ENCODE peak calls at places on chromosomes 2 and 18, in ten cellular contexts. One of them, this sample, is unnamed.

GRCh38 chr2:135913726-135914365 is 37.6 kb upstream of the MCM6 start:
- DNase-seq in heart left ventricle: no peak
- DNase-seq in left ventricle myocardium inferior: no peak
- DNase-seq in CD8-positive, alpha-beta T cell: peak; percentile 39
- DNase-seq in brain microvascular endothelial cell: peak; percentile 53
- DNase-seq in body of pancreas: peak; percentile 30
- DNase-seq in A549: peak; percentile 12
- DNase-seq in vagina: no peak
- DNase-seq in mammary epithelial cell: peak; percentile 15
- DNase-seq in ovary: no peak
- DNase-seq in this sample: no peak

GRCh38 chr2:89763581-89764485 is 1072.4 kb downstream of the RPIA start:
- DNase-seq in heart left ventricle: peak; percentile 26
- DNase-seq in left ventricle myocardium inferior: peak; percentile 15
- DNase-seq in CD8-positive, alpha-beta T cell: no peak
- DNase-seq in brain microvascular endothelial cell: no peak
- DNase-seq in body of pancreas: peak; percentile 13
- DNase-seq in A549: no peak
- DNase-seq in vagina: peak; percentile 96
- DNase-seq in mammary epithelial cell: no peak
- DNase-seq in ovary: no peak
- DNase-seq in this sample: no peak

GRCh38 chr2:17719562-17720371 is 33.8 kb downstream of the SMC6 start:
- DNase-seq in heart left ventricle: no peak
- DNase-seq in left ventricle myocardium inferior: no peak
- DNase-seq in CD8-positive, alpha-beta T cell: no peak
- DNase-seq in brain microvascular endothelial cell: no peak
- DNase-seq in body of pancreas: no peak
- DNase-seq in A549: peak; percentile 16
- DNase-seq in vagina: no peak
- DNase-seq in mammary epithelial cell: peak; percentile 1
- DNase-seq in ovary: no peak
- DNase-seq in this sample: no peak

GRCh38 chr18:49853436-49853835 is 40.1 kb upstream of the ACAA2 start:
- DNase-seq in heart left ventricle: no peak
- DNase-seq in left ventricle myocardium inferior: no peak
- DNase-seq in CD8-positive, alpha-beta T cell: no peak
- DNase-seq in brain microvascular endothelial cell: no peak
- DNase-seq in body of pancreas: no peak
- DNase-seq in A549: no peak
- DNase-seq in vagina: peak; percentile 64
- DNase-seq in mammary epithelial cell: no peak
- DNase-seq in ovary: no peak
- DNase-seq in this sample: no peak

GRCh38 chr18:77147418-77147852 is 14.9 kb upstream of the MBP start:
- DNase-seq in heart left ventricle: no peak
- DNase-seq in left ventricle myocardium inferior: no peak
- DNase-seq in CD8-positive, alpha-beta T cell: no peak
- DNase-seq in brain microvascular endothelial cell: no peak
- DNase-seq in body of pancreas: no peak
- DNase-seq in A549: no peak
- DNase-seq in vagina: no peak
- DNase-seq in mammary epithelial cell: no peak
- DNase-seq in ovary: no peak
- DNase-seq in this sample: no peak

GRCh38 chr2:226066873-226067272 is 667.4 kb downstream of the NYAP2 start:
- DNase-seq in heart left ventricle: no peak
- DNase-seq in left ventricle myocardium inferior: no peak
- DNase-seq in CD8-positive, alpha-beta T cell: no peak
- DNase-seq in brain microvascular endothelial cell: no peak
- DNase-seq in body of pancreas: no peak
- DNase-seq in A549: no peak
- DNase-seq in vagina: no peak
- DNase-seq in mammary epithelial cell: no peak
- DNase-seq in ovary: no peak
- DNase-seq in this sample: no peak

GRCh38 chr2:47217277-47217676 is 62.2 kb upstream of the STPG4 start:
- DNase-seq in heart left ventricle: no peak
- DNase-seq in left ventricle myocardium inferior: no peak
- DNase-seq in CD8-positive, alpha-beta T cell: no peak
- DNase-seq in brain microvascular endothelial cell: no peak
- DNase-seq in body of pancreas: no peak
- DNase-seq in A549: no peak
- DNase-seq in vagina: no peak
- DNase-seq in mammary epithelial cell: no peak
- DNase-seq in ovary: no peak
- DNase-seq in this sample: no peak

GRCh38 chr2:199278099-199278498 is 179.6 kb downstream of the SATB2 start:
- DNase-seq in heart left ventricle: no peak
- DNase-seq in left ventricle myocardium inferior: no peak
- DNase-seq in CD8-positive, alpha-beta T cell: no peak
- DNase-seq in brain microvascular endothelial cell: peak; percentile 83
- DNase-seq in body of pancreas: no peak
- DNase-seq in A549: no peak
- DNase-seq in vagina: no peak
- DNase-seq in mammary epithelial cell: peak; percentile 2
- DNase-seq in ovary: no peak
- DNase-seq in this sample: no peak

GRCh38 chr2:51795248-51795888 is 763.4 kb upstream of the NRXN1 start:
- DNase-seq in heart left ventricle: no peak
- DNase-seq in left ventricle myocardium inferior: no peak
- DNase-seq in CD8-positive, alpha-beta T cell: no peak
- DNase-seq in brain microvascular endothelial cell: no peak
- DNase-seq in body of pancreas: no peak
- DNase-seq in A549: no peak
- DNase-seq in vagina: no peak
- DNase-seq in mammary epithelial cell: no peak
- DNase-seq in ovary: no peak
- DNase-seq in this sample: no peak

DNA sequence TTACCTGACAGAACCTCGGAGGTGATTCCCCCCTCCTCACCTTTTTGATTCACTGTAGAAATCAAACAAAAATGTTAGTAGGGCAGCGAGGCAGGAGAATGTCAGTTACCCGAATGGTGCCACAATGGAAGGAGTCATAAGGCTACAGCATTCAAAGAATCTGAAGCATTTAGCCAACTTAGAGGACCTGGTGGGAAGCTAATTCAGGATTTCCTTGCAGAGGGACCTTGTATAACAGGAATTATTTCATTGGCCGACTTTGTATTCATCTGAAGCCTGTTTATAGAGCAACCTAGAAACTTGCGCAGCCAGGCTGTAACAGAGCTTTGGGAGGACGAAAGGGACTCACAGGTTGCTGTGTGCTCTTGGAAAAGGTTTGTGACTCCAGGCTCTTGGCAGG is 129.1 kb upstream of the MMADHC start:
- DNase-seq in heart left ventricle: no peak
- DNase-seq in left ventricle myocardium inferior: no peak
- DNase-seq in CD8-positive, alpha-beta T cell: no peak
- DNase-seq in brain microvascular endothelial cell: no peak
- DNase-seq in body of pancreas: no peak
- DNase-seq in A549: no peak
- DNase-seq in vagina: no peak
- DNase-seq in mammary epithelial cell: no peak
- DNase-seq in ovary: no peak
- DNase-seq in this sample: no peak
- H3K27ac ChIP-seq in heart left ventricle: no peak overlapping the region
- H3K27ac ChIP-seq in left ventricle myocardium inferior: no peak overlapping the region
- H3K27ac ChIP-seq in CD8-positive, alpha-beta T cell: no peak overlapping the region
- H3K27ac ChIP-seq in brain microvascular endothelial cell: no peak overlapping the region
- H3K27ac ChIP-seq in body of pancreas: no peak overlapping the region
- H3K27ac ChIP-seq in A549: peak overlapping the region; percentile 21
- H3K27ac ChIP-seq in vagina: no peak overlapping the region
- H3K27ac ChIP-seq in mammary epithelial cell: no peak overlapping the region
- H3K27ac ChIP-seq in ovary: no peak overlapping the region
- H3K27ac ChIP-seq in this sample: no peak overlapping the region

DNA sequence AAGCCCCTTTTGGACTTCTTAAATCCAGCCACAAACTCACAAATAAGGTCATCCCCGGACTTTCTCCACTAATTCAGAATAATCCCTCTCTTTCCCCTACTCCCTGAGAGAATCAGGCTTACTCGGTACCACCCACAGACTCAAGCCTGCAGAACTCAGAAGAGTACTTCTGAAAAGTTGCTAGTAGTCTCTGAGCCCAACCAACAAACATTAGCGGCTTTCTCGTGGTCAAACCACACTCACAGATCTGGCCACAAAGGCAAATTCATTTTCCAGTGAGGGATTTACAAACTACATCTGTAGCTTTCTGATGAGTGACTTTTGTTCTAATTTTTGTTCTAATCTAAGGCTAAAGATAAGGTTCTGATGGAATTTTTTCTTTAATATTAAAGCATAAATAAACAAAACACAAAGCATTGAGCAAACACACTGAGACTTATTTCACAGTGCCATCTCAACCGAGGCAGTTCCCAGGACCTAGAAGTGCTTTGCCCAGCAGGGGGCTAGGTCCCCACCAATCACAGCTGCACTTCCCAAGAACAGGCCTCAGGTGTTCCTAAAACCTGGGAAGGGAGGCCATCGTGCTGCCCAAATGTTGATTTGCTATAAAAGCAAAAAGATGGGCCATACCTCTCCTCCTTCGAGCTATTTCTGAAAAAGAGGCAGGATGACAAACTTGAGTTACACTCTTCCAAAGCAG is 110.7 kb downstream of the COLEC12 start:
- DNase-seq in heart left ventricle: no peak
- DNase-seq in left ventricle myocardium inferior: no peak
- DNase-seq in CD8-positive, alpha-beta T cell: no peak
- DNase-seq in brain microvascular endothelial cell: no peak
- DNase-seq in body of pancreas: no peak
- DNase-seq in A549: no peak
- DNase-seq in vagina: no peak
- DNase-seq in mammary epithelial cell: no peak
- DNase-seq in ovary: no peak
- DNase-seq in this sample: no peak
- TF ChIP-seq CTCF in heart left ventricle: no peak
- TF ChIP-seq CTCF in left ventricle myocardium inferior: no peak
- TF ChIP-seq CTCF in CD8-positive, alpha-beta T cell: no peak
- TF ChIP-seq CTCF in brain microvascular endothelial cell: peak; percentile 63
- TF ChIP-seq CTCF in body of pancreas: no peak
- TF ChIP-seq CTCF in A549: no peak
- TF ChIP-seq CTCF in vagina: no peak
- TF ChIP-seq CTCF in mammary epithelial cell: no peak
- TF ChIP-seq CTCF in ovary: no peak
- TF ChIP-seq CTCF in this sample: peak; percentile 40

GRCh38 chr2:127644661-127645394 is 1.1 kb upstream of the GPR17 start:
- DNase-seq in heart left ventricle: no peak
- DNase-seq in left ventricle myocardium inferior: no peak
- DNase-seq in CD8-positive, alpha-beta T cell: no peak
- DNase-seq in brain microvascular endothelial cell: no peak
- DNase-seq in body of pancreas: no peak
- DNase-seq in A549: no peak
- DNase-seq in vagina: no peak
- DNase-seq in mammary epithelial cell: no peak
- DNase-seq in ovary: no peak
- DNase-seq in this sample: no peak

GRCh38 chr2:127643698-127644660 is 2.0 kb upstream of the GPR17 start:
- DNase-seq in heart left ventricle: no peak
- DNase-seq in left ventricle myocardium inferior: no peak
- DNase-seq in CD8-positive, alpha-beta T cell: no peak
- DNase-seq in brain microvascular endothelial cell: no peak
- DNase-seq in body of pancreas: no peak
- DNase-seq in A549: no peak
- DNase-seq in vagina: no peak
- DNase-seq in mammary epithelial cell: no peak
- DNase-seq in ovary: no peak
- DNase-seq in this sample: no peak

GRCh38 chr2:127647242-127648190 is 1.6 kb downstream of the GPR17 start:
- DNase-seq in heart left ventricle: peak; percentile 81
- DNase-seq in left ventricle myocardium inferior: no peak
- DNase-seq in CD8-positive, alpha-beta T cell: no peak
- DNase-seq in brain microvascular endothelial cell: peak; percentile 33
- DNase-seq in body of pancreas: no peak
- DNase-seq in A549: no peak
- DNase-seq in vagina: no peak
- DNase-seq in mammary epithelial cell: no peak
- DNase-seq in ovary: no peak
- DNase-seq in this sample: no peak

GRCh38 chr2:127646487-127647241 is 711 bp downstream of the GPR17 start:
- DNase-seq in heart left ventricle: peak; percentile 32
- DNase-seq in left ventricle myocardium inferior: no peak
- DNase-seq in CD8-positive, alpha-beta T cell: no peak
- DNase-seq in brain microvascular endothelial cell: no peak
- DNase-seq in body of pancreas: no peak
- DNase-seq in A549: no peak
- DNase-seq in vagina: no peak
- DNase-seq in mammary epithelial cell: no peak
- DNase-seq in ovary: no peak
- DNase-seq in this sample: no peak

DNA sequence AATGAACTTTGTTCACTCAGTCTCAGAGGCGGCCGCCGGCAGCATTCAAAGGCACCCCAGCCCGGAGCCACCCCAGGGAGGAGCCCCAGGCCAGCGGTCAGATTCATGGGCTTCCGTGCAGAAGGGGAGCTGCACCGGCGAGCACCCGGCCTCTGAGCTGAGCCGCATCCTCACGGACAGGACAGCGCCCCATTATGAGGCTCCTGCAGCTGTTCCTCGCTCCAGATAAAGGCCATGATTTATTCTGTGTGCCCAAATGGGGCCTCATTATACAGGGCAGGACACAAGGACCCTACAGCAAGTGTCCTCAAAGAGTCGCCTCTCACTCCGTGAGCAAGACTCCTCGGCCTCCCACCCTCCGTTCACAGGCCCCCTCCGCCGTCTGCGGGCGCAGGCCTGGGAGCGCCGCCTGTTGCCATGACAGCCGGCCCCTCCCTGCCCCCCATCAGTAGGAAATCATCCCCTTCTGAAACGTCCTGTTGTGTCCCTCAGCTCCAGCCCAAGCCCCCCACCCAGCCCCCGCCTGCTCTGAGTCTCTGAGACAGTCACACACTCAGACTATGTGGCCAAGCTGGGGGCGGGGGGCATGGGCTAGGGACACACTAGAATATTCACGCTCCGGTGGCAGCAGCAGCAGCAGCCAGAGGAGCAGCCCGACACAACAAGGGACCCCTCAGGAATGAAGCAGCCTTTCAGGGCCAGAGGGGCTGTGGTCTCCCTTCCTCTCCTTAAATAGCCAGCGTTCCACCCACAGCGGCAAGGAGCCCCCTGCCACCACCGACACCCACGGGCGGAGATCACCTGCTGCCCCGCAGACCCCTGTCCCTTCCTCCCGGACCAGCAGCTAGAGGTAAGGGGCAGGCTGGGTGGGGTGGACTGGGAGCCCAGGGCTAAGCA is at the start of gene GPR17:
- DNase-seq in heart left ventricle: peak; percentile 26
- DNase-seq in left ventricle myocardium inferior: no peak
- DNase-seq in CD8-positive, alpha-beta T cell: no peak
- DNase-seq in brain microvascular endothelial cell: no peak
- DNase-seq in body of pancreas: no peak
- DNase-seq in A549: no peak
- DNase-seq in vagina: no peak
- DNase-seq in mammary epithelial cell: no peak
- DNase-seq in ovary: no peak
- DNase-seq in this sample: no peak
- H3K27ac ChIP-seq in heart left ventricle: peak within 1 kb of the TSS; percentile 85
- H3K27ac ChIP-seq in left ventricle myocardium inferior: peak within 1 kb of the TSS; percentile 94
- H3K27ac ChIP-seq in CD8-positive, alpha-beta T cell: no peak within 1 kb of the TSS
- H3K27ac ChIP-seq in brain microvascular endothelial cell: no peak within 1 kb of the TSS
- H3K27ac ChIP-seq in body of pancreas: no peak within 1 kb of the TSS
- H3K27ac ChIP-seq in A549: peak within 1 kb of the TSS; percentile 42
- H3K27ac ChIP-seq in vagina: peak within 1 kb of the TSS; percentile 18
- H3K27ac ChIP-seq in mammary epithelial cell: no peak within 1 kb of the TSS
- H3K27ac ChIP-seq in ovary: no peak within 1 kb of the TSS
- H3K27ac ChIP-seq in this sample: no peak within 1 kb of the TSS

GRCh38 chr2:241481687-241482086 is 26.7 kb downstream of the STK25 start:
- DNase-seq in heart left ventricle: no peak
- DNase-seq in left ventricle myocardium inferior: no peak
- DNase-seq in CD8-positive, alpha-beta T cell: no peak
- DNase-seq in brain microvascular endothelial cell: no peak
- DNase-seq in body of pancreas: no peak
- DNase-seq in A549: no peak
- DNase-seq in vagina: no peak
- DNase-seq in mammary epithelial cell: no peak
- DNase-seq in ovary: no peak
- DNase-seq in this sample: no peak
- TF ChIP-seq CTCF in heart left ventricle: no peak
- TF ChIP-seq CTCF in left ventricle myocardium inferior: no peak
- TF ChIP-seq CTCF in CD8-positive, alpha-beta T cell: no peak
- TF ChIP-seq CTCF in brain microvascular endothelial cell: no peak
- TF ChIP-seq CTCF in body of pancreas: no peak
- TF ChIP-seq CTCF in A549: no peak
- TF ChIP-seq CTCF in vagina: no peak
- TF ChIP-seq CTCF in mammary epithelial cell: no peak
- TF ChIP-seq CTCF in ovary: no peak
- TF ChIP-seq CTCF in this sample: no peak

This sample was measured in AG04450.